ENCODE peak calls at places on chromosome 12, in nine cellular contexts. One of them, this sample, is unnamed. For H3K27me3, the result is how much of the 10 kb centered on the place peaks cover.

GRCh38 chr12:56886319-56886718 is 47.9 kb downstream of the SDR9C7 start:
- DNase-seq in hepatocyte: no peak
- DNase-seq in AG04450: no peak
- DNase-seq in keratinocyte: no peak
- DNase-seq in dorsolateral prefrontal cortex: no peak
- DNase-seq in astrocyte: no peak
- DNase-seq in fibroblast of lung: no peak
- DNase-seq in adrenal gland: no peak
- DNase-seq in heart right ventricle: no peak
- DNase-seq in this sample: no peak

GRCh38 chr12:108884116-108885012 is 4.5 kb downstream of the DAO start:
- DNase-seq in AG04450: no peak
- DNase-seq in astrocyte: no peak
- DNase-seq in dorsolateral prefrontal cortex: peak
- DNase-seq in fibroblast of lung: peak
- DNase-seq in adrenal gland: peak
- DNase-seq in heart right ventricle: peak
- DNase-seq in hepatocyte: peak
- DNase-seq in keratinocyte: no peak
- DNase-seq in this sample: peak

GRCh38 chr12:103558879-103559278 is 28.2 kb upstream of the STAB2 start:
- DNase-seq in astrocyte: no peak
- DNase-seq in AG04450: no peak
- DNase-seq in fibroblast of lung: no peak
- DNase-seq in dorsolateral prefrontal cortex: no peak
- DNase-seq in heart right ventricle: no peak
- DNase-seq in keratinocyte: no peak
- DNase-seq in hepatocyte: no peak
- DNase-seq in adrenal gland: no peak
- DNase-seq in this sample: no peak

GRCh38 chr12:120261951-120262851 is 3.3 kb downstream of the PXN start:
- DNase-seq in heart right ventricle: no peak
- DNase-seq in hepatocyte: no peak
- DNase-seq in fibroblast of lung: no peak
- DNase-seq in dorsolateral prefrontal cortex: no peak
- DNase-seq in adrenal gland: no peak
- DNase-seq in astrocyte: no peak
- DNase-seq in AG04450: no peak
- DNase-seq in keratinocyte: peak
- DNase-seq in this sample: peak

GRCh38 chr12:10968765-10969456 is 17.8 kb downstream of the TAS2R50 start:
- DNase-seq in hepatocyte: no peak
- DNase-seq in fibroblast of lung: peak
- DNase-seq in adrenal gland: peak
- DNase-seq in keratinocyte: no peak
- DNase-seq in heart right ventricle: peak
- DNase-seq in dorsolateral prefrontal cortex: no peak
- DNase-seq in AG04450: peak
- DNase-seq in astrocyte: peak
- DNase-seq in this sample: peak

GRCh38 chr12:12007713-12008231 is 63.0 kb upstream of the BCL2L14 start:
- DNase-seq in adrenal gland: no peak
- DNase-seq in hepatocyte: no peak
- DNase-seq in fibroblast of lung: no peak
- DNase-seq in heart right ventricle: no peak
- DNase-seq in AG04450: no peak
- DNase-seq in keratinocyte: no peak
- DNase-seq in astrocyte: no peak
- DNase-seq in dorsolateral prefrontal cortex: no peak
- DNase-seq in this sample: no peak

GRCh38 chr12:57232156-57232756 is 2.7 kb downstream of the SHMT2 start:
- DNase-seq in heart right ventricle: no peak
- DNase-seq in adrenal gland: no peak
- DNase-seq in astrocyte: no peak
- DNase-seq in AG04450: no peak
- DNase-seq in fibroblast of lung: no peak
- DNase-seq in hepatocyte: no peak
- DNase-seq in keratinocyte: no peak
- DNase-seq in dorsolateral prefrontal cortex: no peak
- DNase-seq in this sample: no peak

GRCh38 chr12:57529831-57530230 is 7.2 kb downstream of the MBD6 start:
- DNase-seq in heart right ventricle: no peak
- DNase-seq in fibroblast of lung: no peak
- DNase-seq in adrenal gland: no peak
- DNase-seq in AG04450: no peak
- DNase-seq in hepatocyte: no peak
- DNase-seq in keratinocyte: no peak
- DNase-seq in dorsolateral prefrontal cortex: no peak
- DNase-seq in astrocyte: no peak
- DNase-seq in this sample: no peak

GRCh38 chr12:131861261-131862083 is 33.0 kb upstream of the ULK1 start:
- DNase-seq in dorsolateral prefrontal cortex: no peak
- DNase-seq in astrocyte: no peak
- DNase-seq in AG04450: no peak
- DNase-seq in adrenal gland: no peak
- DNase-seq in heart right ventricle: no peak
- DNase-seq in fibroblast of lung: no peak
- DNase-seq in hepatocyte: no peak
- DNase-seq in keratinocyte: no peak
- DNase-seq in this sample: no peak

GRCh38 chr12:131862994-131863710 is 31.3 kb upstream of the ULK1 start:
- DNase-seq in dorsolateral prefrontal cortex: no peak
- DNase-seq in keratinocyte: no peak
- DNase-seq in heart right ventricle: no peak
- DNase-seq in AG04450: no peak
- DNase-seq in adrenal gland: no peak
- DNase-seq in hepatocyte: no peak
- DNase-seq in fibroblast of lung: peak
- DNase-seq in astrocyte: peak
- DNase-seq in this sample: no peak

GRCh38 chr12:131860472-131861260 is 32.5 kb downstream of the MMP17 start:
- DNase-seq in heart right ventricle: peak
- DNase-seq in hepatocyte: peak
- DNase-seq in fibroblast of lung: peak
- DNase-seq in dorsolateral prefrontal cortex: no peak
- DNase-seq in AG04450: no peak
- DNase-seq in keratinocyte: no peak
- DNase-seq in adrenal gland: no peak
- DNase-seq in astrocyte: peak
- DNase-seq in this sample: no peak

GRCh38 chr12:131862600-131862993 is 31.8 kb upstream of the ULK1 start:
- DNase-seq in heart right ventricle: no peak
- DNase-seq in astrocyte: no peak
- DNase-seq in keratinocyte: no peak
- DNase-seq in adrenal gland: no peak
- DNase-seq in AG04450: no peak
- DNase-seq in hepatocyte: no peak
- DNase-seq in fibroblast of lung: no peak
- DNase-seq in dorsolateral prefrontal cortex: no peak
- DNase-seq in this sample: no peak

DNA sequence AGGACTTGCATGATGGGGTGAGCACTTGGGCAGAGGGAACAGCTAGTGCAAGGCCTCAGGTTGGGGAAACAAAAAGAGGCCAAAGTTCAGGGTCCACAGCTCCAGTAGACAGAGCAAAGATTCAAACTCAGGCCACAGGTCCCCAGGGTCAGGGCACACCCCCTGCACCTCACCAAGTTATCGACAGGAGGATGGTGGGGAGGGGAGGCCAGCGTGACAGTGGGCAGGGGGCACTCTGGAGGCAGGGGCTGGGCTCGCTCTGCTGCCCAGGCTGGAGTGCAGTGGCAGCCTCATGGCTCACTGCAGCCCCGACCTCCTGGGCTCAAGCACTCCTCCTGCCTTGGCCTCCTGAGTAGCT is 32.4 kb upstream of the ULK1 start:
- DNase-seq in keratinocyte: no peak
- DNase-seq in dorsolateral prefrontal cortex: no peak
- DNase-seq in fibroblast of lung: no peak
- DNase-seq in heart right ventricle: no peak
- DNase-seq in AG04450: no peak
- DNase-seq in adrenal gland: no peak
- DNase-seq in hepatocyte: no peak
- DNase-seq in astrocyte: no peak
- DNase-seq in this sample: no peak
- TF ChIP-seq CTCF in keratinocyte: no peak
- TF ChIP-seq CTCF in dorsolateral prefrontal cortex: no peak
- TF ChIP-seq CTCF in fibroblast of lung: no peak
- TF ChIP-seq CTCF in heart right ventricle: no peak
- TF ChIP-seq CTCF in AG04450: no peak
- TF ChIP-seq CTCF in adrenal gland: no peak
- TF ChIP-seq CTCF in hepatocyte: no peak
- TF ChIP-seq CTCF in astrocyte: no peak
- TF ChIP-seq CTCF in this sample: no peak

GRCh38 chr12:16043480-16043879 is 132.3 kb downstream of the DERA start:
- DNase-seq in heart right ventricle: no peak
- DNase-seq in hepatocyte: no peak
- DNase-seq in fibroblast of lung: no peak
- DNase-seq in adrenal gland: no peak
- DNase-seq in AG04450: no peak
- DNase-seq in keratinocyte: no peak
- DNase-seq in astrocyte: no peak
- DNase-seq in dorsolateral prefrontal cortex: no peak
- DNase-seq in this sample: no peak

GRCh38 chr12:16048511-16048910 is 137.4 kb downstream of the DERA start:
- DNase-seq in adrenal gland: no peak
- DNase-seq in heart right ventricle: no peak
- DNase-seq in dorsolateral prefrontal cortex: no peak
- DNase-seq in keratinocyte: no peak
- DNase-seq in astrocyte: no peak
- DNase-seq in hepatocyte: no peak
- DNase-seq in AG04450: no peak
- DNase-seq in fibroblast of lung: no peak
- DNase-seq in this sample: no peak

DNA sequence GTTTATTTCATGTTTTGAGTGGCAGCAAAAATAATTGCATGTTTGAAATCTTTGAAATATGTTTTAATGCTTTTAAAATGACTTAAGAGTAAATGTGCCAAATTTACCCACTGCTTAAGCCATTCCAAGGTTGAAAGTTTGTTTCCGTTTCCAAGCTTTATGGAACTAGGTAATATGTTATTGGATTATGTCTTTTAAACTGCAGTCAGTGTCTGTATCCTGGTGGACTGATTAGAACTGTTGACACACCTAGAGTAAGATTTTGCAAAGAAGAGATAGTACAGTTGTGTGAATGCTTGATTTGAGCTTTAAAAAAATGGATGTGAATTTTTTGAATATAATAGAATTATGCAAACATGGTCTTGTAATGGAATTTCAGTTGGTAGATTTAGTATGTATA is 135.1 kb downstream of the DERA start:
- DNase-seq in keratinocyte: no peak
- DNase-seq in fibroblast of lung: no peak
- DNase-seq in heart right ventricle: no peak
- DNase-seq in hepatocyte: no peak
- DNase-seq in AG04450: no peak
- DNase-seq in adrenal gland: no peak
- DNase-seq in dorsolateral prefrontal cortex: no peak
- DNase-seq in astrocyte: no peak
- DNase-seq in this sample: no peak
- H3K27me3 ChIP-seq in keratinocyte: under half
- H3K27me3 ChIP-seq in fibroblast of lung: under half
- H3K27me3 ChIP-seq in heart right ventricle: under half
- H3K27me3 ChIP-seq in hepatocyte: under half
- H3K27me3 ChIP-seq in AG04450: under half
- H3K27me3 ChIP-seq in adrenal gland: under half
- H3K27me3 ChIP-seq in dorsolateral prefrontal cortex: under half
- H3K27me3 ChIP-seq in astrocyte: under half
- H3K27me3 ChIP-seq in this sample: under half

DNA sequence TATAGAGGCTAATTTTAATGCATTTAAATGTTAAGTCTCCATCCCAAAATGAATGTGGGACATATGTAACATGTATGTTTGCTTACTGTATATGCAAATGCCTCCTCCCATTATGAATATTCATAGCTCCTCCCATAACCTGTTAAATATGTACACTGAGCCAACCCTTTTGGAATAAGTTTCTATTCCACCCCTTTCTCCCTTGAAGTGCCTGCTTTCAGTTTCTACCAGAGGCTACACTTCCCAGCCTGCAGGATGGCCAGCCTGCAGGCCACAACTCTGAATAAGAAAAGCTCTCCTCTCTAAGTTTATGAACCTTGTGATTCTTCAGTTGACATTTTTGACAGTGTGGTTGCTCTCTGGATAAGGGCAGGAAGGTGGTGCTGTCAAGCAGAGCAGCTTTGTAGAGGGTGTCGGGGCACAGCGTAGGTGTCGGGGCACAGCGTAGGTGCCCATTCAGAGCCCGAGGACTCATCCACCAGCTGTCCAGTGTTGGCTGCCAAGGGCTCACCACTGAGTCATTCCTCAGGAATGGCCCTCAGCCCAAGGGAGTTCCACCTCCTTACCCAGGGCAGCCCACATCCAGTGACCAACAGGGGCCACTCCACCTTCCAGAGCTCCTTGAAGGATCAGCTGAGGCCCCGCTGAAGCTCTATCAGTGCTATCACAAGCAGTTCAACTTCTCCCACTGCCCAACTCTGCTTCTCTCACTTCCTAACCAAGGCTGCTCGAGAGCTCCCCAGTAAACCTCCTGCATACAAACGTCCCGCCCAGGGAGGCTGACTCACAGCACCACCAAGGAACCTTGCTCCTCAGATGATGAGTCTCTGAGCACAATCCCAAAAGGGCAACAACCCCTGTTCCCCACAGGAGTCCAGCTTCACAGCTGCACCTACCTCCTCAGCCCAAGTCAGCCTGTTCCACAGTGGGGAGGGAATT is 31.4 kb downstream of the VWF start:
- DNase-seq in adrenal gland: peak
- DNase-seq in hepatocyte: peak
- DNase-seq in AG04450: peak
- DNase-seq in heart right ventricle: peak
- DNase-seq in fibroblast of lung: peak
- DNase-seq in dorsolateral prefrontal cortex: no peak
- DNase-seq in astrocyte: peak
- DNase-seq in keratinocyte: no peak
- DNase-seq in this sample: no peak
- H3K4me3 ChIP-seq in adrenal gland: no peak
- H3K4me3 ChIP-seq in hepatocyte: no peak
- H3K4me3 ChIP-seq in AG04450: no peak
- H3K4me3 ChIP-seq in heart right ventricle: no peak
- H3K4me3 ChIP-seq in fibroblast of lung: no peak
- H3K4me3 ChIP-seq in dorsolateral prefrontal cortex: no peak
- H3K4me3 ChIP-seq in astrocyte: peak
- H3K4me3 ChIP-seq in keratinocyte: no peak
- H3K4me3 ChIP-seq in this sample: no peak

GRCh38 chr12:104958946-104959841 is 1.1 kb upstream of the SLC41A2 start:
- DNase-seq in adrenal gland: peak
- DNase-seq in dorsolateral prefrontal cortex: no peak
- DNase-seq in hepatocyte: no peak
- DNase-seq in AG04450: no peak
- DNase-seq in astrocyte: peak
- DNase-seq in heart right ventricle: no peak
- DNase-seq in keratinocyte: no peak
- DNase-seq in fibroblast of lung: peak
- DNase-seq in this sample: peak

GRCh38 chr12:104960464-104960863 is 2.4 kb upstream of the SLC41A2 start:
- DNase-seq in hepatocyte: no peak
- DNase-seq in fibroblast of lung: no peak
- DNase-seq in AG04450: no peak
- DNase-seq in heart right ventricle: no peak
- DNase-seq in astrocyte: no peak
- DNase-seq in keratinocyte: no peak
- DNase-seq in adrenal gland: no peak
- DNase-seq in dorsolateral prefrontal cortex: no peak
- DNase-seq in this sample: no peak

GRCh38 chr12:104956870-104957301 is 1.2 kb downstream of the SLC41A2 start:
- DNase-seq in astrocyte: no peak
- DNase-seq in dorsolateral prefrontal cortex: no peak
- DNase-seq in AG04450: no peak
- DNase-seq in hepatocyte: no peak
- DNase-seq in adrenal gland: no peak
- DNase-seq in fibroblast of lung: peak
- DNase-seq in heart right ventricle: no peak
- DNase-seq in keratinocyte: no peak
- DNase-seq in this sample: no peak

GRCh38 chr12:104957388-104958008 is 592 bp downstream of the SLC41A2 start:
- DNase-seq in heart right ventricle: peak
- DNase-seq in keratinocyte: no peak
- DNase-seq in hepatocyte: no peak
- DNase-seq in dorsolateral prefrontal cortex: no peak
- DNase-seq in adrenal gland: no peak
- DNase-seq in astrocyte: no peak
- DNase-seq in AG04450: no peak
- DNase-seq in fibroblast of lung: no peak
- DNase-seq in this sample: no peak

GRCh38 chr12:104958009-104958945 is at the start of gene SLC41A2:
- DNase-seq in dorsolateral prefrontal cortex: peak
- DNase-seq in keratinocyte: peak
- DNase-seq in heart right ventricle: peak
- DNase-seq in AG04450: peak
- DNase-seq in fibroblast of lung: peak
- DNase-seq in astrocyte: peak
- DNase-seq in adrenal gland: peak
- DNase-seq in hepatocyte: peak
- DNase-seq in this sample: peak
- TF ChIP-seq CTCF in dorsolateral prefrontal cortex: no peak
- TF ChIP-seq CTCF in keratinocyte: peak
- TF ChIP-seq CTCF in heart right ventricle: peak
- TF ChIP-seq CTCF in AG04450: no peak
- TF ChIP-seq CTCF in fibroblast of lung: peak
- TF ChIP-seq CTCF in astrocyte: no peak
- TF ChIP-seq CTCF in adrenal gland: no peak
- TF ChIP-seq CTCF in hepatocyte: no peak
- TF ChIP-seq CTCF in this sample: no peak